ENCODE peak calls at places on chromosomes 4 and X, in four cellular contexts. H is HepG2, N is K562, U is HCT116. Z is an unnamed sample.

GRCh38 chr4:32030406-32030805 is 1310.2 kb downstream of the PCDH7 start:
- DNase-seq in H (no peak), N (no peak), U (no peak), Z (no peak)

GRCh38 chrX:68686684-68687045 is 39.2 kb downstream of the STARD8 start:
- DNase-seq in H (no peak), N (peak; percentile 36), U (no peak), Z (no peak)

GRCh38 chr4:80016506-80016905 is 56.5 kb downstream of the ANTXR2 start:
- DNase-seq in H (no peak), N (no peak), U (no peak), Z (no peak)

GRCh38 chr4:92182006-92182735 is 121.6 kb upstream of the GRID2 start:
- DNase-seq in H (no peak), N (no peak), U (no peak), Z (no peak)

GRCh38 chr4:146124023-146124680 is 51.4 kb upstream of the LSM6 start:
- DNase-seq in H (no peak), N (no peak), U (no peak), Z (peak; percentile 60)

GRCh38 chr4:113106076-113106475 is 56.6 kb downstream of the ANK2 start:
- DNase-seq in H (peak; percentile 59), N (no peak), U (peak; percentile 23), Z (no peak)

GRCh38 chr4:17577660-17578481 is 873 bp downstream of the LAP3 start:
- DNase-seq in H (no peak), N (no peak), U (no peak), Z (no peak)

GRCh38 chr4:141643557-141643956 is 7.2 kb downstream of the IL15 start:
- DNase-seq in H (no peak), N (no peak), U (peak; percentile 23), Z (no peak)

GRCh38 chr4:148204892-148205291 is 237.3 kb downstream of the NR3C2 start:
- DNase-seq in H (no peak), N (no peak), U (no peak), Z (no peak)

GRCh38 chrX:64093761-64094160 is 111.7 kb downstream of the AMER1 start:
- DNase-seq in H (no peak), N (no peak), U (no peak), Z (no peak)

GRCh38 chr4:75672461-75673026 is 667 bp downstream of the G3BP2 start:
- DNase-seq in H (peak; percentile 36), N (peak; percentile 56), U (peak; percentile 22), Z (no peak)

GRCh38 chr4:3641501-3641900 is 109.3 kb upstream of the LRPAP1 start:
- DNase-seq in H (no peak), N (no peak), U (no peak), Z (no peak)

GRCh38 chrX:7147431-7147977 is at the start of gene STS:
- DNase-seq in H (no peak), N (no peak), U (no peak), Z (peak; percentile 49)

GRCh38 chr4:20944961-20945360 is 244.7 kb downstream of the PACRGL start:
- DNase-seq in H (no peak), N (no peak), U (no peak), Z (no peak)

GRCh38 chr4:8916251-8916913 is 44.7 kb upstream of the HMX1 start:
- DNase-seq in H (no peak), N (no peak), U (no peak), Z (peak; percentile 35)
- TF ChIP-seq ATF3 in H (no peak), N (no peak), U (no peak), Z (no peak)

GRCh38 chr4:110412354-110412753 is 63.6 kb upstream of the ENPEP start:
- DNase-seq in H (no peak), N (no peak), U (no peak), Z (no peak)
- TF ChIP-seq ATF3 in H (no peak), N (no peak), U (no peak), Z (no peak)

DNA sequence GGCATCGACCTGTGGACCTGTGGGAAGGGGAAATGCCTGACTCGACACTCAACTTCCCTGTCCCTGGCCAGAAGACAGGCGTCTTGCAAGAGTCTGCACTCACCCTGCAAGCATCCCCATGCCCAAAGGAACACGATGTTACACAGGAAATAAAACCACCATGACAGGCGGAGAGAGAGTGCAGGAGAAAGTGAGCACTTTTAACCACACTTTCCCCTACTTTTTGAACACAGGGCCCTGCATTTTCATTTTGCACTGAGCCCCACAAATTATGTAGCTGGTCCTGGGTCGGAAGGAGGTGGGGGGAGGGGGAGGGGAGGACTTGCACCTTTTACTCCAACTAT is 13.8 kb upstream of the MAN2B2 start:
- DNase-seq in H (no peak), N (no peak), U (no peak), Z (no peak)
- TF ChIP-seq ATF3 in H (no peak), N (no peak), U (no peak), Z (no peak)

GRCh38 chr4:139786494-139787354 is 121.1 kb downstream of the MGST2 start:
- DNase-seq in H (no peak), N (no peak), U (no peak), Z (no peak)
- TF ChIP-seq ATF3 in H (no peak), N (no peak), U (no peak), Z (no peak)

GRCh38 chr4:51825341-51825740 is 17.6 kb upstream of the DCUN1D4 start:
- DNase-seq in H (no peak), N (no peak), U (no peak), Z (no peak)
- TF ChIP-seq ATF3 in H (no peak), N (no peak), U (no peak), Z (no peak)

GRCh38 chr4:9762823-9763475 is 18.5 kb upstream of the DRD5 start:
- DNase-seq in H (peak; percentile 71), N (peak; percentile 40), U (peak; percentile 70), Z (peak; percentile 67)
- TF ChIP-seq ATF3 in H (no peak), N (no peak), U (no peak), Z (no peak)

Z was measured in H1.